ENCODE peak calls at places on chromosomes 11 and 22, in nine cellular contexts. One of them, this sample, is unnamed.

GRCh38 chr11:593347-593746 is 17.1 kb downstream of the PHRF1 start:
- DNase-seq in epithelial cell of esophagus: no peak
- DNase-seq in fibroblast of the aortic adventitia: no peak
- DNase-seq in GM23248: no peak
- DNase-seq in ovary: no peak
- DNase-seq in adipocyte: no peak
- DNase-seq in fibroblast of mammary gland: no peak
- DNase-seq in tibial nerve: no peak
- DNase-seq in CD8-positive, alpha-beta memory T cell: no peak
- DNase-seq in this sample: no peak

GRCh38 chr22:35310556-35311550 is 11.2 kb downstream of the TOM1 start:
- DNase-seq in ovary: no peak
- DNase-seq in fibroblast of the aortic adventitia: no peak
- DNase-seq in CD8-positive, alpha-beta memory T cell: no peak
- DNase-seq in tibial nerve: no peak
- DNase-seq in GM23248: no peak
- DNase-seq in adipocyte: no peak
- DNase-seq in fibroblast of mammary gland: no peak
- DNase-seq in epithelial cell of esophagus: peak
- DNase-seq in this sample: no peak

GRCh38 chr11:76955459-76956114 is 78.6 kb upstream of the B3GNT6 start:
- DNase-seq in epithelial cell of esophagus: peak
- DNase-seq in fibroblast of the aortic adventitia: no peak
- DNase-seq in CD8-positive, alpha-beta memory T cell: no peak
- DNase-seq in tibial nerve: no peak
- DNase-seq in GM23248: no peak
- DNase-seq in ovary: no peak
- DNase-seq in adipocyte: no peak
- DNase-seq in fibroblast of mammary gland: no peak
- DNase-seq in this sample: no peak

GRCh38 chr22:39388261-39389011 is 11.1 kb upstream of the TAB1 start:
- DNase-seq in fibroblast of the aortic adventitia: peak
- DNase-seq in ovary: peak
- DNase-seq in adipocyte: peak
- DNase-seq in fibroblast of mammary gland: peak
- DNase-seq in CD8-positive, alpha-beta memory T cell: peak
- DNase-seq in GM23248: peak
- DNase-seq in tibial nerve: peak
- DNase-seq in epithelial cell of esophagus: peak
- DNase-seq in this sample: peak

GRCh38 chr11:76379811-76380160 is 1.1 kb downstream of the THAP12 start:
- DNase-seq in GM23248: no peak
- DNase-seq in epithelial cell of esophagus: no peak
- DNase-seq in CD8-positive, alpha-beta memory T cell: no peak
- DNase-seq in fibroblast of mammary gland: no peak
- DNase-seq in ovary: no peak
- DNase-seq in adipocyte: no peak
- DNase-seq in tibial nerve: no peak
- DNase-seq in fibroblast of the aortic adventitia: no peak
- DNase-seq in this sample: no peak

GRCh38 chr11:31798057-31799035 is 12.8 kb downstream of the PAX6 start:
- DNase-seq in tibial nerve: no peak
- DNase-seq in fibroblast of mammary gland: no peak
- DNase-seq in adipocyte: no peak
- DNase-seq in fibroblast of the aortic adventitia: no peak
- DNase-seq in epithelial cell of esophagus: no peak
- DNase-seq in CD8-positive, alpha-beta memory T cell: no peak
- DNase-seq in GM23248: peak
- DNase-seq in ovary: no peak
- DNase-seq in this sample: peak

GRCh38 chr22:49948958-49949913 is 11.3 kb upstream of the PIM3 start:
- DNase-seq in CD8-positive, alpha-beta memory T cell: no peak
- DNase-seq in GM23248: no peak
- DNase-seq in fibroblast of the aortic adventitia: no peak
- DNase-seq in tibial nerve: no peak
- DNase-seq in ovary: no peak
- DNase-seq in adipocyte: no peak
- DNase-seq in fibroblast of mammary gland: no peak
- DNase-seq in epithelial cell of esophagus: no peak
- DNase-seq in this sample: no peak

GRCh38 chr11:115959098-115959497 is 454.9 kb upstream of the CADM1 start:
- DNase-seq in fibroblast of mammary gland: no peak
- DNase-seq in ovary: no peak
- DNase-seq in CD8-positive, alpha-beta memory T cell: no peak
- DNase-seq in GM23248: no peak
- DNase-seq in epithelial cell of esophagus: no peak
- DNase-seq in adipocyte: no peak
- DNase-seq in fibroblast of the aortic adventitia: no peak
- DNase-seq in tibial nerve: no peak
- DNase-seq in this sample: no peak

GRCh38 chr11:70918242-70918641 is 334.1 kb downstream of the SHANK2 start:
- DNase-seq in CD8-positive, alpha-beta memory T cell: no peak
- DNase-seq in fibroblast of mammary gland: no peak
- DNase-seq in GM23248: no peak
- DNase-seq in tibial nerve: no peak
- DNase-seq in epithelial cell of esophagus: no peak
- DNase-seq in ovary: no peak
- DNase-seq in fibroblast of the aortic adventitia: no peak
- DNase-seq in adipocyte: no peak
- DNase-seq in this sample: no peak

GRCh38 chr22:47282851-47283250 is 520.4 kb downstream of the TBC1D22A start:
- DNase-seq in GM23248: no peak
- DNase-seq in CD8-positive, alpha-beta memory T cell: no peak
- DNase-seq in fibroblast of the aortic adventitia: no peak
- DNase-seq in adipocyte: no peak
- DNase-seq in epithelial cell of esophagus: no peak
- DNase-seq in tibial nerve: no peak
- DNase-seq in ovary: no peak
- DNase-seq in fibroblast of mammary gland: no peak
- DNase-seq in this sample: no peak

GRCh38 chr22:49328630-49329405 is 498.9 kb downstream of the BRD1 start:
- DNase-seq in GM23248: no peak
- DNase-seq in epithelial cell of esophagus: no peak
- DNase-seq in ovary: no peak
- DNase-seq in tibial nerve: no peak
- DNase-seq in fibroblast of the aortic adventitia: no peak
- DNase-seq in fibroblast of mammary gland: no peak
- DNase-seq in adipocyte: no peak
- DNase-seq in CD8-positive, alpha-beta memory T cell: no peak
- DNase-seq in this sample: peak

GRCh38 chr11:114084414-114084813 is 24.9 kb downstream of the ZBTB16 start:
- DNase-seq in fibroblast of mammary gland: no peak
- DNase-seq in ovary: no peak
- DNase-seq in epithelial cell of esophagus: no peak
- DNase-seq in CD8-positive, alpha-beta memory T cell: no peak
- DNase-seq in fibroblast of the aortic adventitia: no peak
- DNase-seq in GM23248: no peak
- DNase-seq in tibial nerve: no peak
- DNase-seq in adipocyte: no peak
- DNase-seq in this sample: no peak

GRCh38 chr22:50089231-50090140 is at the start of gene MOV10L1:
- DNase-seq in CD8-positive, alpha-beta memory T cell: no peak
- DNase-seq in adipocyte: peak
- DNase-seq in epithelial cell of esophagus: peak
- DNase-seq in tibial nerve: no peak
- DNase-seq in fibroblast of the aortic adventitia: no peak
- DNase-seq in ovary: peak
- DNase-seq in GM23248: peak
- DNase-seq in fibroblast of mammary gland: peak
- DNase-seq in this sample: no peak

DNA sequence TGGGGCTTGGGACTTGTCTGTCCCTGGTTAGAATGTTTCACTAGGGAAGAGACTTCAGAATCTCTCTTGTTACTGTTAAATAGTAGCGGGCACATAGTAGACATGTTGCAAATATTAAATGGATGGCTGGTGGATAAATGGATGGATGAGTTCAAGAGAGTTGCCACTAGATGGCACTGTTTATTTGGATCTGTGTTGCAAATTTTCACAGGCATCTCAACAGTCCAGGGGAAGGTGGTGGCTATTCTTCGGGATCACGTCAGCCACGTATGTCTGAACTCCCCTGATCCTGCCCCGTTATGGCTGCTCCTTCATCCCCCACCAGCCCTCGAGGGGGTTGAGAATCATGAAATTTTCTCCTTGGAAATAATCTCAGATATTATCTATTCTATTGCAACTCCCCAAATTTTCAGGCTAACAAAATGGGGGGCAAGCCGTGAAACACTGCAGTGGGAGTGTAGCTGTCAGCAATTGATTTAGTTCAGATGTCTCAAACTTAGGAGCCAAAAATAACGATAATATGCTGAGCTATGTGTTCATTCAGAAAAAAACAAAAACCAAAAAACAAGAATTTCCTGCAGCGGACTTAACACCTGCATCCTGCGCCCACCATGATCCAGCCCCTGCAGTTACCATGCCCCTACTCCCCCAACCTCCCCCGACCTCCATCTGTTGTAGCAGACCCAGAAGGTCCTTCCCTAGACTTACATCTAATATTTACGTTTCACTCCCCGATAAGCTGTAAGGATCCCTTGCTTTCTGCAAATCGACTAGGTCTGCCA is 29.1 kb upstream of the BIRC3 start:
- DNase-seq in CD8-positive, alpha-beta memory T cell: peak
- DNase-seq in tibial nerve: no peak
- DNase-seq in fibroblast of mammary gland: peak
- DNase-seq in adipocyte: peak
- DNase-seq in ovary: peak
- DNase-seq in fibroblast of the aortic adventitia: peak
- DNase-seq in epithelial cell of esophagus: peak
- DNase-seq in GM23248: peak
- DNase-seq in this sample: no peak
- H3K4me3 ChIP-seq in CD8-positive, alpha-beta memory T cell: no peak
- H3K4me3 ChIP-seq in tibial nerve: no peak
- H3K4me3 ChIP-seq in fibroblast of mammary gland: peak
- H3K4me3 ChIP-seq in adipocyte: peak
- H3K4me3 ChIP-seq in ovary: peak
- H3K4me3 ChIP-seq in fibroblast of the aortic adventitia: peak
- H3K4me3 ChIP-seq in epithelial cell of esophagus: no peak
- H3K4me3 ChIP-seq in GM23248: peak
- H3K4me3 ChIP-seq in this sample: peak

DNA sequence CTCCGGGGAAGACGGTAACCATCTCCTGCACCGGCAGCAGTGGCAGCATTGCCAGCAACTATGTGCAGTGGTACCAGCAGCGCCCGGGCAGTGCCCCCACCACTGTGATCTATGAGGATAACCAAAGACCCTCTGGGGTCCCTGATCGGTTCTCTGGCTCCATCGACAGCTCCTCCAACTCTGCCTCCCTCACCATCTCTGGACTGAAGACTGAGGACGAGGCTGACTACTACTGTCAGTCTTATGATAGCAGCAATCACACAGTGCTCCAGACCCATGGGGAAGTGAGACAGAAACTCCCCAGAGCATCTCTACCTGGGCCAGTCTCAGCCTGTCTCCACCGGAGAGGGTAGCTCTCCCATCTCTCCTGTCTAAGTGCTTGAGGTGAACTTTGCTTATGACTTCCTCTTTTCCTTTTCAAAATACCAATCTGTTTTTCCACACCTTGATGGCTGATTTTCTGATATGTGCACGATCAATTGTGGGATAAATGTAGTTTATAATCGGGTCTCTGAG is 48.5 kb upstream of the VPREB1 start:
- DNase-seq in CD8-positive, alpha-beta memory T cell: no peak
- DNase-seq in tibial nerve: no peak
- DNase-seq in fibroblast of mammary gland: no peak
- DNase-seq in ovary: no peak
- DNase-seq in adipocyte: no peak
- DNase-seq in epithelial cell of esophagus: no peak
- DNase-seq in fibroblast of the aortic adventitia: no peak
- DNase-seq in GM23248: no peak
- DNase-seq in this sample: peak
- H3K4me3 ChIP-seq in CD8-positive, alpha-beta memory T cell: no peak
- H3K4me3 ChIP-seq in tibial nerve: no peak
- H3K4me3 ChIP-seq in fibroblast of mammary gland: no peak
- H3K4me3 ChIP-seq in ovary: no peak
- H3K4me3 ChIP-seq in adipocyte: no peak
- H3K4me3 ChIP-seq in epithelial cell of esophagus: no peak
- H3K4me3 ChIP-seq in fibroblast of the aortic adventitia: no peak
- H3K4me3 ChIP-seq in GM23248: no peak
- H3K4me3 ChIP-seq in this sample: no peak

DNA sequence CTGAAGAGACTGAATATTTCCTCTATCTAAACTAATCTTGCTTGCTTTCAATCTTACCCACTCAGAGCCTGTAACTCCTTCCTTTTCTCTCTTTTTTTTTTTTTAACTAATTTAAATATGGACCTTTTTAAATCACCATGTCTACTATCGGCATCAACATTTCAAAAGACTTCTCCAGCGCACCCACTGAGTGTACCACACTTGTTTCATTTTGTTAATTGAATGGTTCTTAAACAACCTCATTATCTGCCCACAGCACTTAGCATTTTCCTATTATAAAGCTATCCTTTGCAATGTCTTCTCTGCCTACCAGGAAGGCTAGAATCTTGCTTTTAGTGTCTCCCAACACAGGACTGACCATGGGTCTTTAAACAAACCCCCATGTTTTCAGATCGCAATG is 1212.4 kb downstream of the LRRC4C start:
- DNase-seq in adipocyte: no peak
- DNase-seq in fibroblast of mammary gland: no peak
- DNase-seq in epithelial cell of esophagus: no peak
- DNase-seq in CD8-positive, alpha-beta memory T cell: no peak
- DNase-seq in fibroblast of the aortic adventitia: no peak
- DNase-seq in tibial nerve: no peak
- DNase-seq in GM23248: no peak
- DNase-seq in ovary: no peak
- DNase-seq in this sample: no peak
- H3K4me3 ChIP-seq in adipocyte: no peak
- H3K4me3 ChIP-seq in fibroblast of mammary gland: no peak
- H3K4me3 ChIP-seq in epithelial cell of esophagus: no peak
- H3K4me3 ChIP-seq in CD8-positive, alpha-beta memory T cell: no peak
- H3K4me3 ChIP-seq in fibroblast of the aortic adventitia: no peak
- H3K4me3 ChIP-seq in tibial nerve: no peak
- H3K4me3 ChIP-seq in GM23248: no peak
- H3K4me3 ChIP-seq in ovary: no peak
- H3K4me3 ChIP-seq in this sample: no peak

GRCh38 chr11:10695821-10696220 is 2.3 kb upstream of the IRAG1 start:
- DNase-seq in epithelial cell of esophagus: no peak
- DNase-seq in fibroblast of mammary gland: no peak
- DNase-seq in tibial nerve: no peak
- DNase-seq in GM23248: peak
- DNase-seq in CD8-positive, alpha-beta memory T cell: no peak
- DNase-seq in adipocyte: no peak
- DNase-seq in ovary: no peak
- DNase-seq in fibroblast of the aortic adventitia: no peak
- DNase-seq in this sample: no peak

GRCh38 chr11:10692716-10693115 is 839 bp downstream of the IRAG1 start:
- DNase-seq in fibroblast of mammary gland: no peak
- DNase-seq in CD8-positive, alpha-beta memory T cell: no peak
- DNase-seq in GM23248: no peak
- DNase-seq in adipocyte: no peak
- DNase-seq in ovary: peak
- DNase-seq in tibial nerve: no peak
- DNase-seq in fibroblast of the aortic adventitia: no peak
- DNase-seq in epithelial cell of esophagus: no peak
- DNase-seq in this sample: no peak

GRCh38 chr11:10694481-10695239 is 1.1 kb upstream of the IRAG1 start:
- DNase-seq in tibial nerve: no peak
- DNase-seq in fibroblast of the aortic adventitia: peak
- DNase-seq in epithelial cell of esophagus: no peak
- DNase-seq in fibroblast of mammary gland: peak
- DNase-seq in GM23248: peak
- DNase-seq in ovary: no peak
- DNase-seq in CD8-positive, alpha-beta memory T cell: no peak
- DNase-seq in adipocyte: no peak
- DNase-seq in this sample: no peak

GRCh38 chr11:10696797-10697620 is 3.5 kb upstream of the IRAG1 start:
- DNase-seq in epithelial cell of esophagus: no peak
- DNase-seq in CD8-positive, alpha-beta memory T cell: no peak
- DNase-seq in GM23248: peak
- DNase-seq in fibroblast of mammary gland: no peak
- DNase-seq in tibial nerve: no peak
- DNase-seq in ovary: no peak
- DNase-seq in adipocyte: no peak
- DNase-seq in fibroblast of the aortic adventitia: no peak
- DNase-seq in this sample: no peak

GRCh38 chr11:10693509-10694071 is at the start of gene IRAG1:
- DNase-seq in epithelial cell of esophagus: no peak
- DNase-seq in adipocyte: peak
- DNase-seq in fibroblast of mammary gland: peak
- DNase-seq in tibial nerve: peak
- DNase-seq in ovary: peak
- DNase-seq in CD8-positive, alpha-beta memory T cell: no peak
- DNase-seq in fibroblast of the aortic adventitia: peak
- DNase-seq in GM23248: peak
- DNase-seq in this sample: no peak
- H3K4me3 ChIP-seq in epithelial cell of esophagus: no peak
- H3K4me3 ChIP-seq in adipocyte: peak
- H3K4me3 ChIP-seq in fibroblast of mammary gland: no peak
- H3K4me3 ChIP-seq in tibial nerve: no peak
- H3K4me3 ChIP-seq in ovary: peak
- H3K4me3 ChIP-seq in CD8-positive, alpha-beta memory T cell: no peak
- H3K4me3 ChIP-seq in fibroblast of the aortic adventitia: peak
- H3K4me3 ChIP-seq in GM23248: peak
- H3K4me3 ChIP-seq in this sample: peak

This sample was measured in esophagus muscularis mucosa.